ENCODE peak calls at places on chromosomes 7 and 10, in five cellular contexts. One of them, this sample, is unnamed.

GRCh38 chr10:5944389-5945202 is 32.7 kb downstream of the IL15RA start:
- DNase-seq in osteoblast: peak
- DNase-seq in neural crest cell: no peak
- DNase-seq in AG04450: peak
- DNase-seq in breast epithelium: peak
- DNase-seq in this sample: no peak

GRCh38 chr10:100364735-100365391 is 17.8 kb downstream of the SCD start:
- DNase-seq in neural crest cell: no peak
- DNase-seq in osteoblast: peak
- DNase-seq in breast epithelium: peak
- DNase-seq in AG04450: no peak
- DNase-seq in this sample: no peak

GRCh38 chr10:100183482-100183881 is 2.3 kb downstream of the ERLIN1 start:
- DNase-seq in neural crest cell: no peak
- DNase-seq in breast epithelium: no peak
- DNase-seq in osteoblast: peak
- DNase-seq in AG04450: no peak
- DNase-seq in this sample: no peak

GRCh38 chr10:48231178-48231577 is 43.3 kb downstream of the FRMPD2 start:
- DNase-seq in neural crest cell: no peak
- DNase-seq in AG04450: no peak
- DNase-seq in breast epithelium: no peak
- DNase-seq in osteoblast: no peak
- DNase-seq in this sample: no peak

GRCh38 chr10:105063796-105064195 is 422.7 kb downstream of the SORCS3 start:
- DNase-seq in neural crest cell: peak
- DNase-seq in osteoblast: no peak
- DNase-seq in AG04450: no peak
- DNase-seq in breast epithelium: no peak
- DNase-seq in this sample: peak

GRCh38 chr7:8128457-8129322 is 133.3 kb downstream of the ICA1 start:
- DNase-seq in neural crest cell: no peak
- DNase-seq in AG04450: no peak
- DNase-seq in osteoblast: no peak
- DNase-seq in breast epithelium: no peak
- DNase-seq in this sample: no peak

GRCh38 chr10:34769941-34770340 is 45.2 kb downstream of the PARD3 start:
- DNase-seq in breast epithelium: no peak
- DNase-seq in neural crest cell: no peak
- DNase-seq in osteoblast: no peak
- DNase-seq in AG04450: no peak
- DNase-seq in this sample: no peak

GRCh38 chr7:10237306-10237705 is 736.4 kb upstream of the PHF14 start:
- DNase-seq in AG04450: no peak
- DNase-seq in breast epithelium: no peak
- DNase-seq in osteoblast: no peak
- DNase-seq in neural crest cell: no peak
- DNase-seq in this sample: no peak

GRCh38 chr7:5421626-5422323 is 1.9 kb downstream of the TNRC18 start:
- DNase-seq in neural crest cell: peak
- DNase-seq in osteoblast: peak
- DNase-seq in AG04450: no peak
- DNase-seq in breast epithelium: no peak
- DNase-seq in this sample: peak

GRCh38 chr7:149147730-149148653 is 739 bp downstream of the ZNF398 start:
- DNase-seq in neural crest cell: peak
- DNase-seq in AG04450: no peak
- DNase-seq in osteoblast: peak
- DNase-seq in breast epithelium: peak
- DNase-seq in this sample: peak

GRCh38 chr7:138584696-138585095 is 116.5 kb downstream of the SVOPL start:
- DNase-seq in osteoblast: no peak
- DNase-seq in breast epithelium: no peak
- DNase-seq in AG04450: no peak
- DNase-seq in neural crest cell: no peak
- DNase-seq in this sample: no peak

GRCh38 chr7:15885678-15886077 is 199.2 kb upstream of the MEOX2 start:
- DNase-seq in osteoblast: no peak
- DNase-seq in neural crest cell: no peak
- DNase-seq in breast epithelium: no peak
- DNase-seq in AG04450: no peak
- DNase-seq in this sample: no peak

GRCh38 chr7:55140221-55140980 is 121.6 kb downstream of the EGFR start:
- DNase-seq in breast epithelium: no peak
- DNase-seq in neural crest cell: no peak
- DNase-seq in osteoblast: peak
- DNase-seq in AG04450: peak
- DNase-seq in this sample: no peak

GRCh38 chr10:22253578-22253882 is 35.7 kb upstream of the EBLN1 start:
- DNase-seq in AG04450: no peak
- DNase-seq in osteoblast: no peak
- DNase-seq in breast epithelium: no peak
- DNase-seq in neural crest cell: peak
- DNase-seq in this sample: no peak

GRCh38 chr10:22252801-22253577 is 35.2 kb upstream of the EBLN1 start:
- DNase-seq in osteoblast: peak
- DNase-seq in neural crest cell: peak
- DNase-seq in AG04450: no peak
- DNase-seq in breast epithelium: no peak
- DNase-seq in this sample: peak

GRCh38 chr10:22250897-22251605 is 33.2 kb upstream of the EBLN1 start:
- DNase-seq in osteoblast: no peak
- DNase-seq in breast epithelium: no peak
- DNase-seq in AG04450: no peak
- DNase-seq in neural crest cell: no peak
- DNase-seq in this sample: no peak

GRCh38 chr10:22251751-22252285 is 34.0 kb upstream of the EBLN1 start:
- DNase-seq in breast epithelium: peak
- DNase-seq in neural crest cell: peak
- DNase-seq in osteoblast: peak
- DNase-seq in AG04450: no peak
- DNase-seq in this sample: peak

GRCh38 chr10:22252286-22252800 is 34.5 kb upstream of the EBLN1 start:
- DNase-seq in osteoblast: peak
- DNase-seq in AG04450: no peak
- DNase-seq in neural crest cell: peak
- DNase-seq in breast epithelium: peak
- DNase-seq in this sample: peak
- TF ChIP-seq CTCF in osteoblast: no peak
- TF ChIP-seq CTCF in AG04450: no peak
- TF ChIP-seq CTCF in neural crest cell: no peak
- TF ChIP-seq CTCF in breast epithelium: no peak
- TF ChIP-seq CTCF in this sample: no peak

GRCh38 chr7:44286182-44286617 is 39.2 kb downstream of the CAMK2B start:
- DNase-seq in osteoblast: peak
- DNase-seq in neural crest cell: no peak
- DNase-seq in breast epithelium: peak
- DNase-seq in AG04450: no peak
- DNase-seq in this sample: peak
- TF ChIP-seq CTCF in osteoblast: no peak
- TF ChIP-seq CTCF in neural crest cell: no peak
- TF ChIP-seq CTCF in breast epithelium: no peak
- TF ChIP-seq CTCF in AG04450: no peak
- TF ChIP-seq CTCF in this sample: no peak

GRCh38 chr10:117163954-117164292 is 25.9 kb upstream of the VAX1 start:
- DNase-seq in neural crest cell: no peak
- DNase-seq in osteoblast: no peak
- DNase-seq in AG04450: no peak
- DNase-seq in breast epithelium: no peak
- DNase-seq in this sample: no peak

GRCh38 chr10:117161386-117162033 is 23.4 kb upstream of the VAX1 start:
- DNase-seq in AG04450: no peak
- DNase-seq in neural crest cell: no peak
- DNase-seq in breast epithelium: no peak
- DNase-seq in osteoblast: no peak
- DNase-seq in this sample: no peak

GRCh38 chr10:117160567-117160966 is 22.5 kb upstream of the VAX1 start:
- DNase-seq in neural crest cell: no peak
- DNase-seq in breast epithelium: no peak
- DNase-seq in osteoblast: no peak
- DNase-seq in AG04450: no peak
- DNase-seq in this sample: no peak

GRCh38 chr10:117163061-117163953 is 25.2 kb upstream of the VAX1 start:
- DNase-seq in breast epithelium: no peak
- DNase-seq in neural crest cell: peak
- DNase-seq in AG04450: no peak
- DNase-seq in osteoblast: peak
- DNase-seq in this sample: peak

GRCh38 chr10:117162093-117163021 is 24.3 kb upstream of the VAX1 start:
- DNase-seq in osteoblast: peak
- DNase-seq in neural crest cell: no peak
- DNase-seq in breast epithelium: no peak
- DNase-seq in AG04450: no peak
- DNase-seq in this sample: no peak
- TF ChIP-seq CTCF in osteoblast: no peak
- TF ChIP-seq CTCF in neural crest cell: no peak
- TF ChIP-seq CTCF in breast epithelium: no peak
- TF ChIP-seq CTCF in AG04450: no peak
- TF ChIP-seq CTCF in this sample: no peak

DNA sequence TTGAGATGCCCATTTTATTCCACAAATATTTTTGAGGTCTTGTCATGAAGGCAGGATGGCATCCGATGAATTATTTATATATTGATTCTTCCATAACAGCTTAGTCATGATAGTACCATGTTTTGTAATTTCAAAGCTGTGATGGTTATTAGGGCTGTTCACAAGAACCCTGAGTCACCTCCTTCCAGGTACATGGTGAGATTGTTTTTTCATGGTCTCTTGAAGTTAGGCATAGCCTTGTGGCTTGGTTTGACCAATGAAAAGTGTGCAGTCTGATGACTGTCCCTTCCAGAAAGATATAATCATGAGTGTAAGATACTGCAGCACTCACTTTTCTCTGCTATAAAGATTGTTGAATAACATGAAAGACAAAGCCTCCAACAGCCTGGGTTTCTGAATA is 274.8 kb downstream of the FGFR2 start:
- DNase-seq in AG04450: no peak
- DNase-seq in neural crest cell: no peak
- DNase-seq in osteoblast: no peak
- DNase-seq in breast epithelium: no peak
- DNase-seq in this sample: no peak
- TF ChIP-seq CTCF in AG04450: no peak
- TF ChIP-seq CTCF in neural crest cell: no peak
- TF ChIP-seq CTCF in osteoblast: no peak
- TF ChIP-seq CTCF in breast epithelium: no peak
- TF ChIP-seq CTCF in this sample: no peak

GRCh38 chr10:59907537-59907917 is 1.2 kb upstream of the CCDC6 start:
- DNase-seq in neural crest cell: no peak
- DNase-seq in breast epithelium: no peak
- DNase-seq in AG04450: no peak
- DNase-seq in osteoblast: no peak
- DNase-seq in this sample: no peak
- TF ChIP-seq CTCF in neural crest cell: no peak
- TF ChIP-seq CTCF in breast epithelium: no peak
- TF ChIP-seq CTCF in AG04450: no peak
- TF ChIP-seq CTCF in osteoblast: no peak
- TF ChIP-seq CTCF in this sample: no peak

DNA sequence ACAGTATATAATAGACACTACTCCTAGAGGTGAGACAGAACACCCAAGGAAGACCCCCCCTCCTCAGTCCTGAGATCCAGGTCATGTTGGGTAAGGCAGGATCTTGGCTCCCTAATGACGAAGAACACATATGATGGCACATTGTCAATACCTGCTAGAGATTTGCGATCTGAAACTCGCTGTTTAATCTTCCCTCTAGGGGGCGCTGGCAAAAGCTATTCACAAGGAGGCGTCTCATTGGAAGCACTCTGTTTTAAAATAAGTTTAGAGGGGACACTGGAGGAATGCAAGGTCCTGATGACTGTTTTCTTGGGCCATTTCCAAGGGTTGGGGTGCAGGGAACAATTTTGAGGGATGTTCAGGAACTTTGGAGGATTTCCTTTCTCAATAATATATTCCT is 1013.7 kb upstream of the MBL2 start:
- DNase-seq in neural crest cell: no peak
- DNase-seq in breast epithelium: no peak
- DNase-seq in AG04450: no peak
- DNase-seq in osteoblast: no peak
- DNase-seq in this sample: no peak
- TF ChIP-seq CTCF in neural crest cell: peak
- TF ChIP-seq CTCF in breast epithelium: no peak
- TF ChIP-seq CTCF in AG04450: no peak
- TF ChIP-seq CTCF in osteoblast: no peak
- TF ChIP-seq CTCF in this sample: peak

GRCh38 chr7:128796325-128796724 is 4.6 kb downstream of the CCDC136 start:
- DNase-seq in neural crest cell: no peak
- DNase-seq in osteoblast: peak
- DNase-seq in AG04450: peak
- DNase-seq in breast epithelium: no peak
- DNase-seq in this sample: no peak
- TF ChIP-seq CTCF in neural crest cell: no peak
- TF ChIP-seq CTCF in osteoblast: no peak
- TF ChIP-seq CTCF in AG04450: no peak
- TF ChIP-seq CTCF in breast epithelium: no peak
- TF ChIP-seq CTCF in this sample: no peak

GRCh38 chr10:8876171-8876570 is 821.7 kb downstream of the GATA3 start:
- DNase-seq in AG04450: no peak
- DNase-seq in osteoblast: no peak
- DNase-seq in neural crest cell: no peak
- DNase-seq in breast epithelium: no peak
- DNase-seq in this sample: no peak
- TF ChIP-seq CTCF in AG04450: no peak
- TF ChIP-seq CTCF in osteoblast: no peak
- TF ChIP-seq CTCF in neural crest cell: no peak
- TF ChIP-seq CTCF in breast epithelium: no peak
- TF ChIP-seq CTCF in this sample: no peak

GRCh38 chr10:69318997-69319727 is 40.9 kb downstream of the HK1 start:
- DNase-seq in neural crest cell: peak
- DNase-seq in osteoblast: peak
- DNase-seq in AG04450: no peak
- DNase-seq in breast epithelium: peak
- DNase-seq in this sample: no peak

GRCh38 chr10:69321865-69322264 is 43.6 kb downstream of the HK1 start:
- DNase-seq in AG04450: no peak
- DNase-seq in breast epithelium: no peak
- DNase-seq in osteoblast: peak
- DNase-seq in neural crest cell: no peak
- DNase-seq in this sample: no peak

GRCh38 chr10:69321037-69321715 is 42.9 kb downstream of the HK1 start:
- DNase-seq in breast epithelium: no peak
- DNase-seq in AG04450: no peak
- DNase-seq in osteoblast: peak
- DNase-seq in neural crest cell: no peak
- DNase-seq in this sample: no peak

GRCh38 chr10:69319911-69320316 is 41.6 kb downstream of the HK1 start:
- DNase-seq in AG04450: no peak
- DNase-seq in neural crest cell: no peak
- DNase-seq in breast epithelium: no peak
- DNase-seq in osteoblast: no peak
- DNase-seq in this sample: no peak

GRCh38 chr10:69320521-69320920 is 42.2 kb downstream of the HK1 start:
- DNase-seq in breast epithelium: no peak
- DNase-seq in neural crest cell: no peak
- DNase-seq in AG04450: no peak
- DNase-seq in osteoblast: peak
- DNase-seq in this sample: no peak
- TF ChIP-seq CTCF in breast epithelium: no peak
- TF ChIP-seq CTCF in neural crest cell: no peak
- TF ChIP-seq CTCF in AG04450: no peak
- TF ChIP-seq CTCF in osteoblast: no peak
- TF ChIP-seq CTCF in this sample: no peak

This sample was measured in progenitor cell of endocrine pancreas.